ENCODE peak calls at places on chromosomes 3 and 15, in ten cellular contexts. One of them, this sample, is unnamed.

GRCh38 chr15:58473720-58474119 is 41.9 kb downstream of the LIPC start:
- DNase-seq in activated gamma-delta T cell treated with Interleukin-2 at 50 U/mL for 16 hours: no peak
- DNase-seq in NAMALWA: no peak
- DNase-seq in brain microvascular endothelial cell: peak; percentile 72
- DNase-seq in NCI-H1048: no peak
- DNase-seq in MG63: no peak
- DNase-seq in COR-L47: no peak
- DNase-seq in HFFc6: peak; percentile 62
- DNase-seq in cardiac fibroblast: peak; percentile 90
- DNase-seq in effector memory CD4-positive, alpha-beta T cell: no peak
- DNase-seq in this sample: no peak

GRCh38 chr3:141170678-141171295 is 60.8 kb upstream of the PXYLP1 start:
- DNase-seq in cardiac fibroblast: no peak
- DNase-seq in activated gamma-delta T cell treated with Interleukin-2 at 50 U/mL for 16 hours: no peak
- DNase-seq in COR-L47: no peak
- DNase-seq in brain microvascular endothelial cell: no peak
- DNase-seq in HFFc6: no peak
- DNase-seq in NAMALWA: no peak
- DNase-seq in MG63: no peak
- DNase-seq in effector memory CD4-positive, alpha-beta T cell: no peak
- DNase-seq in NCI-H1048: no peak
- DNase-seq in this sample: no peak

GRCh38 chr3:3107181-3107580 is 3.0 kb downstream of the IL5RA start:
- DNase-seq in MG63: no peak
- DNase-seq in NCI-H1048: no peak
- DNase-seq in activated gamma-delta T cell treated with Interleukin-2 at 50 U/mL for 16 hours: no peak
- DNase-seq in effector memory CD4-positive, alpha-beta T cell: no peak
- DNase-seq in HFFc6: no peak
- DNase-seq in NAMALWA: no peak
- DNase-seq in brain microvascular endothelial cell: no peak
- DNase-seq in COR-L47: no peak
- DNase-seq in cardiac fibroblast: no peak
- DNase-seq in this sample: no peak

GRCh38 chr15:70283511-70283910 is 185.8 kb upstream of the TLE3 start:
- DNase-seq in NCI-H1048: no peak
- DNase-seq in HFFc6: no peak
- DNase-seq in brain microvascular endothelial cell: no peak
- DNase-seq in activated gamma-delta T cell treated with Interleukin-2 at 50 U/mL for 16 hours: no peak
- DNase-seq in cardiac fibroblast: no peak
- DNase-seq in MG63: no peak
- DNase-seq in NAMALWA: no peak
- DNase-seq in COR-L47: no peak
- DNase-seq in effector memory CD4-positive, alpha-beta T cell: no peak
- DNase-seq in this sample: no peak

GRCh38 chr15:77426871-77427270 is 6.2 kb downstream of the HMG20A start:
- DNase-seq in NAMALWA: no peak
- DNase-seq in MG63: no peak
- DNase-seq in effector memory CD4-positive, alpha-beta T cell: no peak
- DNase-seq in NCI-H1048: no peak
- DNase-seq in brain microvascular endothelial cell: no peak
- DNase-seq in HFFc6: no peak
- DNase-seq in cardiac fibroblast: no peak
- DNase-seq in activated gamma-delta T cell treated with Interleukin-2 at 50 U/mL for 16 hours: no peak
- DNase-seq in COR-L47: no peak
- DNase-seq in this sample: no peak

GRCh38 chr3:138118863-138119766 is 3.7 kb upstream of the DZIP1L start:
- DNase-seq in HFFc6: peak; percentile 61
- DNase-seq in MG63: peak; percentile 68
- DNase-seq in effector memory CD4-positive, alpha-beta T cell: peak; percentile 6
- DNase-seq in activated gamma-delta T cell treated with Interleukin-2 at 50 U/mL for 16 hours: peak; percentile 33
- DNase-seq in brain microvascular endothelial cell: peak; percentile 79
- DNase-seq in cardiac fibroblast: peak; percentile 80
- DNase-seq in NCI-H1048: peak; percentile 18
- DNase-seq in COR-L47: peak; percentile 55
- DNase-seq in NAMALWA: peak; percentile 69
- DNase-seq in this sample: peak; percentile 54

GRCh38 chr3:42662037-42662812 is 8.7 kb downstream of the ZBTB47 start:
- DNase-seq in HFFc6: no peak
- DNase-seq in brain microvascular endothelial cell: no peak
- DNase-seq in cardiac fibroblast: no peak
- DNase-seq in activated gamma-delta T cell treated with Interleukin-2 at 50 U/mL for 16 hours: no peak
- DNase-seq in MG63: no peak
- DNase-seq in effector memory CD4-positive, alpha-beta T cell: no peak
- DNase-seq in NCI-H1048: no peak
- DNase-seq in COR-L47: no peak
- DNase-seq in NAMALWA: no peak
- DNase-seq in this sample: no peak

GRCh38 chr3:9732080-9732752 is 681 bp downstream of the BRPF1 start:
- DNase-seq in COR-L47: no peak
- DNase-seq in NCI-H1048: no peak
- DNase-seq in NAMALWA: peak; percentile 49
- DNase-seq in effector memory CD4-positive, alpha-beta T cell: peak; percentile 24
- DNase-seq in brain microvascular endothelial cell: no peak
- DNase-seq in MG63: peak; percentile 13
- DNase-seq in cardiac fibroblast: peak; percentile 9
- DNase-seq in HFFc6: no peak
- DNase-seq in activated gamma-delta T cell treated with Interleukin-2 at 50 U/mL for 16 hours: peak; percentile 56
- DNase-seq in this sample: no peak

GRCh38 chr3:133927543-133928066 is 31.9 kb upstream of the RAB6B start:
- DNase-seq in cardiac fibroblast: peak; percentile 24
- DNase-seq in COR-L47: peak; percentile 18
- DNase-seq in NCI-H1048: peak; percentile 14
- DNase-seq in activated gamma-delta T cell treated with Interleukin-2 at 50 U/mL for 16 hours: peak; percentile 74
- DNase-seq in MG63: peak; percentile 66
- DNase-seq in effector memory CD4-positive, alpha-beta T cell: peak; percentile 53
- DNase-seq in NAMALWA: peak; percentile 36
- DNase-seq in HFFc6: no peak
- DNase-seq in brain microvascular endothelial cell: no peak
- DNase-seq in this sample: peak; percentile 70

GRCh38 chr3:194664857-194665256 is 7.1 kb downstream of the LSG1 start:
- DNase-seq in cardiac fibroblast: peak; percentile 68
- DNase-seq in MG63: no peak
- DNase-seq in effector memory CD4-positive, alpha-beta T cell: no peak
- DNase-seq in activated gamma-delta T cell treated with Interleukin-2 at 50 U/mL for 16 hours: no peak
- DNase-seq in COR-L47: no peak
- DNase-seq in NCI-H1048: no peak
- DNase-seq in HFFc6: no peak
- DNase-seq in brain microvascular endothelial cell: peak; percentile 65
- DNase-seq in NAMALWA: no peak
- DNase-seq in this sample: no peak

GRCh38 chr3:195209083-195209835 is 61.7 kb downstream of the XXYLT1 start:
- DNase-seq in brain microvascular endothelial cell: no peak
- DNase-seq in HFFc6: no peak
- DNase-seq in MG63: no peak
- DNase-seq in NCI-H1048: no peak
- DNase-seq in effector memory CD4-positive, alpha-beta T cell: no peak
- DNase-seq in activated gamma-delta T cell treated with Interleukin-2 at 50 U/mL for 16 hours: no peak
- DNase-seq in cardiac fibroblast: peak; percentile 33
- DNase-seq in COR-L47: no peak
- DNase-seq in NAMALWA: no peak
- DNase-seq in this sample: no peak

GRCh38 chr15:90187257-90187868 is 13.8 kb upstream of the SEMA4B start:
- DNase-seq in COR-L47: no peak
- DNase-seq in NAMALWA: no peak
- DNase-seq in effector memory CD4-positive, alpha-beta T cell: no peak
- DNase-seq in cardiac fibroblast: no peak
- DNase-seq in NCI-H1048: no peak
- DNase-seq in MG63: no peak
- DNase-seq in activated gamma-delta T cell treated with Interleukin-2 at 50 U/mL for 16 hours: no peak
- DNase-seq in brain microvascular endothelial cell: no peak
- DNase-seq in HFFc6: no peak
- DNase-seq in this sample: no peak

GRCh38 chr3:100047455-100048141 is 66.7 kb downstream of the FILIP1L start:
- DNase-seq in NCI-H1048: peak; percentile 81
- DNase-seq in cardiac fibroblast: peak; percentile 94
- DNase-seq in HFFc6: peak; percentile 88
- DNase-seq in NAMALWA: peak; percentile 72
- DNase-seq in MG63: peak; percentile 56
- DNase-seq in COR-L47: no peak
- DNase-seq in effector memory CD4-positive, alpha-beta T cell: no peak
- DNase-seq in brain microvascular endothelial cell: peak; percentile 86
- DNase-seq in activated gamma-delta T cell treated with Interleukin-2 at 50 U/mL for 16 hours: no peak
- DNase-seq in this sample: no peak

GRCh38 chr15:40826123-40827075 is 2.1 kb downstream of the PPP1R14D start:
- DNase-seq in activated gamma-delta T cell treated with Interleukin-2 at 50 U/mL for 16 hours: no peak
- DNase-seq in MG63: no peak
- DNase-seq in NCI-H1048: no peak
- DNase-seq in COR-L47: no peak
- DNase-seq in effector memory CD4-positive, alpha-beta T cell: no peak
- DNase-seq in NAMALWA: no peak
- DNase-seq in brain microvascular endothelial cell: no peak
- DNase-seq in cardiac fibroblast: no peak
- DNase-seq in HFFc6: no peak
- DNase-seq in this sample: no peak

GRCh38 chr15:23606226-23606625 is 40.8 kb downstream of the MKRN3 start:
- DNase-seq in HFFc6: no peak
- DNase-seq in brain microvascular endothelial cell: no peak
- DNase-seq in NAMALWA: no peak
- DNase-seq in COR-L47: no peak
- DNase-seq in cardiac fibroblast: no peak
- DNase-seq in activated gamma-delta T cell treated with Interleukin-2 at 50 U/mL for 16 hours: no peak
- DNase-seq in effector memory CD4-positive, alpha-beta T cell: no peak
- DNase-seq in MG63: no peak
- DNase-seq in NCI-H1048: no peak
- DNase-seq in this sample: no peak

GRCh38 chr3:151765685-151766084 is 32.0 kb downstream of the AADACL2 start:
- DNase-seq in HFFc6: no peak
- DNase-seq in activated gamma-delta T cell treated with Interleukin-2 at 50 U/mL for 16 hours: no peak
- DNase-seq in effector memory CD4-positive, alpha-beta T cell: no peak
- DNase-seq in cardiac fibroblast: peak; percentile 35
- DNase-seq in NAMALWA: no peak
- DNase-seq in brain microvascular endothelial cell: no peak
- DNase-seq in COR-L47: no peak
- DNase-seq in NCI-H1048: no peak
- DNase-seq in MG63: no peak
- DNase-seq in this sample: no peak

GRCh38 chr3:160973067-160973466 is 132.1 kb downstream of the B3GALNT1 start:
- DNase-seq in effector memory CD4-positive, alpha-beta T cell: no peak
- DNase-seq in HFFc6: no peak
- DNase-seq in NAMALWA: peak; percentile 7
- DNase-seq in brain microvascular endothelial cell: no peak
- DNase-seq in MG63: no peak
- DNase-seq in cardiac fibroblast: no peak
- DNase-seq in activated gamma-delta T cell treated with Interleukin-2 at 50 U/mL for 16 hours: no peak
- DNase-seq in NCI-H1048: no peak
- DNase-seq in COR-L47: no peak
- DNase-seq in this sample: no peak

This sample was measured in stimulated activated CD4-positive, alpha-beta T cell treated with anti-CD3 and anti-CD28 coated beads, Interleukin-2, amount 100 ng/mL, for 48 hours.